ENCODE peak calls at places on chromosomes 11 and 22, in six cellular contexts. V is activated T-cell treated with anti-CD3 and anti-CD28 coated beads, Interleukin-2, amount 50 U/mL, for 48 hours; X is GM12865; K is naive thymus-derived CD4-positive, alpha-beta T cell; W is iPS-NIHi11; G is glutamatergic neuron. T is an unnamed sample.

GRCh38 chr11:45051621-45052020 is 94.8 kb upstream of the PRDM11 start:
- DNase-seq in X (no peak), K (no peak), W (no peak), V (no peak), G (no peak), T (no peak)

GRCh38 chr11:23797624-23798419 is 699.0 kb upstream of the LUZP2 start:
- DNase-seq in V (no peak), X (no peak), W (no peak), G (no peak), K (no peak), T (no peak)

GRCh38 chr11:267491-267994 is 10.7 kb upstream of the NLRP6 start:
- DNase-seq in V (peak; percentile 69), W (no peak), K (peak; percentile 41), G (no peak), X (peak; percentile 85), T (no peak)

GRCh38 chr11:120801801-120802689 is 221.9 kb upstream of the TBCEL start:
- DNase-seq in K (peak; percentile 17), V (peak; percentile 65), W (peak; percentile 86), X (peak; percentile 74), G (peak; percentile 85), T (no peak)

GRCh38 chr11:57764527-57764926 is 2.9 kb downstream of the CTNND1 start:
- DNase-seq in G (no peak), K (no peak), X (no peak), W (no peak), V (no peak), T (no peak)

GRCh38 chr11:18527512-18527911 is 770 bp upstream of the TSG101 start:
- DNase-seq in V (no peak), W (peak; percentile 5), K (no peak), X (peak; percentile 16), G (no peak), T (no peak)

GRCh38 chr11:64865286-64866172 is 12.9 kb downstream of the EHD1 start:
- DNase-seq in W (no peak), K (no peak), G (no peak), V (peak; percentile 68), X (peak; percentile 91), T (no peak)

GRCh38 chr11:10490398-10491232 is 35.6 kb downstream of the AMPD3 start:
- DNase-seq in W (peak; percentile 69), V (no peak), K (no peak), G (no peak), X (no peak), T (no peak)

GRCh38 chr11:22432331-22433065 is 94.3 kb downstream of the SLC17A6 start:
- DNase-seq in V (peak; percentile 18), G (peak; percentile 87), W (peak; percentile 39), X (no peak), K (no peak), T (peak; percentile 84)

GRCh38 chr11:108895579-108896480 is 231.0 kb downstream of the DDX10 start:
- DNase-seq in V (no peak), G (no peak), K (no peak), X (peak; percentile 26), W (no peak), T (no peak)

GRCh38 chr22:30079952-30080533 is at the start of gene HORMAD2:
- DNase-seq in X (peak; percentile 49), G (peak; percentile 79), W (peak; percentile 94), V (no peak), K (no peak), T (no peak)

GRCh38 chr11:113805640-113806039 is 26.0 kb downstream of the CLDN25 start:
- DNase-seq in W (no peak), X (no peak), V (no peak), G (no peak), K (no peak), T (no peak)

GRCh38 chr22:24965822-24966626 is 13.5 kb downstream of the KIAA1671 start:
- DNase-seq in W (no peak), V (no peak), K (no peak), G (no peak), X (no peak), T (no peak)

GRCh38 chr22:47407626-47408025 is 645.2 kb downstream of the TBC1D22A start:
- DNase-seq in G (no peak), W (no peak), V (no peak), K (no peak), X (no peak), T (no peak)

GRCh38 chr11:111387318-111387863 is 8.3 kb upstream of the POU2AF1 start:
- DNase-seq in V (no peak), W (no peak), X (no peak), K (no peak), G (no peak), T (peak; percentile 36)

GRCh38 chr11:69354545-69354897 is 60.6 kb downstream of the MYEOV start:
- DNase-seq in W (no peak), G (no peak), X (no peak), V (no peak), K (no peak), T (no peak)

GRCh38 chr11:31786996-31787685 is 24.0 kb downstream of the PAX6 start:
- DNase-seq in G (peak; percentile 70), W (no peak), X (no peak), K (no peak), V (no peak), T (no peak)

GRCh38 chr22:23751441-23751996 is 607 bp upstream of the ZNF70 start:
- DNase-seq in V (no peak), K (no peak), X (no peak), W (peak; percentile 46), G (no peak), T (no peak)

GRCh38 chr11:14625804-14626203 is 17.8 kb upstream of the PDE3B start:
- DNase-seq in G (no peak), W (no peak), X (no peak), V (no peak), K (no peak), T (no peak)

GRCh38 chr22:44020981-44021380 is 3.1 kb upstream of the PARVB start:
- DNase-seq in V (no peak), G (no peak), W (no peak), X (no peak), K (no peak), T (no peak)

GRCh38 chr11:118672865-118673264 is 6.6 kb downstream of the TREH start:
- DNase-seq in G (no peak), W (no peak), K (no peak), X (no peak), V (no peak), T (no peak)

GRCh38 chr11:30358569-30358968 is 35.7 kb downstream of the ARL14EP start:
- DNase-seq in W (no peak), K (no peak), V (no peak), X (no peak), G (no peak), T (no peak)

T was measured in NCI-H2107.